ENCODE peak calls at places on chromosomes 1 and 21, in six cellular contexts. One of them, this sample, is unnamed.

GRCh38 chr1:86515597-86515996 is 31.3 kb upstream of the CLCA4 start:
- DNase-seq in A549: peak; percentile 47
- DNase-seq in BJ: no peak
- DNase-seq in vagina: no peak
- DNase-seq in body of pancreas: no peak
- DNase-seq in WTC11: peak; percentile 39
- DNase-seq in this sample: peak; percentile 23

GRCh38 chr1:16189003-16189402 is 23.4 kb downstream of the ARHGEF19 start:
- DNase-seq in A549: peak; percentile 89
- DNase-seq in BJ: no peak
- DNase-seq in vagina: no peak
- DNase-seq in body of pancreas: no peak
- DNase-seq in WTC11: no peak
- DNase-seq in this sample: peak; percentile 54

GRCh38 chr21:38989745-38990423 is 184.2 kb downstream of the ETS2 start:
- DNase-seq in A549: no peak
- DNase-seq in BJ: peak; percentile 54
- DNase-seq in vagina: no peak
- DNase-seq in body of pancreas: peak; percentile 18
- DNase-seq in WTC11: no peak
- DNase-seq in this sample: peak; percentile 92

GRCh38 chr1:57835620-57836019 is 411.8 kb upstream of the DAB1 start:
- DNase-seq in A549: no peak
- DNase-seq in BJ: no peak
- DNase-seq in vagina: no peak
- DNase-seq in body of pancreas: peak; percentile 40
- DNase-seq in WTC11: no peak
- DNase-seq in this sample: no peak

GRCh38 chr1:7379445-7379971 is 391.6 kb upstream of the VAMP3 start:
- DNase-seq in A549: no peak
- DNase-seq in BJ: peak; percentile 26
- DNase-seq in vagina: peak; percentile 40
- DNase-seq in body of pancreas: no peak
- DNase-seq in WTC11: peak; percentile 36
- DNase-seq in this sample: peak; percentile 70

GRCh38 chr1:71488555-71489252 is 407.9 kb upstream of the ZRANB2 start:
- DNase-seq in A549: no peak
- DNase-seq in BJ: no peak
- DNase-seq in vagina: no peak
- DNase-seq in body of pancreas: no peak
- DNase-seq in WTC11: no peak
- DNase-seq in this sample: no peak

GRCh38 chr1:53446051-53446450 is 13.1 kb upstream of the DMRTB1 start:
- DNase-seq in A549: no peak
- DNase-seq in BJ: no peak
- DNase-seq in vagina: no peak
- DNase-seq in body of pancreas: no peak
- DNase-seq in WTC11: no peak
- DNase-seq in this sample: no peak

GRCh38 chr1:34155851-34156250 is 9.2 kb downstream of the CSMD2 start:
- DNase-seq in A549: no peak
- DNase-seq in BJ: no peak
- DNase-seq in vagina: no peak
- DNase-seq in body of pancreas: no peak
- DNase-seq in WTC11: no peak
- DNase-seq in this sample: peak; percentile 68

GRCh38 chr1:173048629-173049326 is 2.0 kb downstream of the TNFSF18 start:
- DNase-seq in A549: no peak
- DNase-seq in BJ: no peak
- DNase-seq in vagina: no peak
- DNase-seq in body of pancreas: no peak
- DNase-seq in WTC11: no peak
- DNase-seq in this sample: peak; percentile 35

GRCh38 chr1:92953491-92953890 is 7.8 kb downstream of the DIPK1A start:
- DNase-seq in A549: no peak
- DNase-seq in BJ: no peak
- DNase-seq in vagina: no peak
- DNase-seq in body of pancreas: no peak
- DNase-seq in WTC11: no peak
- DNase-seq in this sample: no peak

GRCh38 chr1:91720044-91720443 is 165.9 kb downstream of the TGFBR3 start:
- DNase-seq in A549: no peak
- DNase-seq in BJ: no peak
- DNase-seq in vagina: no peak
- DNase-seq in body of pancreas: no peak
- DNase-seq in WTC11: no peak
- DNase-seq in this sample: no peak

GRCh38 chr1:62765981-62766380 is 18.0 kb upstream of the ATG4C start:
- DNase-seq in A549: no peak
- DNase-seq in BJ: no peak
- DNase-seq in vagina: no peak
- DNase-seq in body of pancreas: no peak
- DNase-seq in WTC11: no peak
- DNase-seq in this sample: no peak

GRCh38 chr1:161885013-161885412 is 118.9 kb downstream of the ATF6 start:
- DNase-seq in A549: peak; percentile 53
- DNase-seq in BJ: no peak
- DNase-seq in vagina: no peak
- DNase-seq in body of pancreas: no peak
- DNase-seq in WTC11: no peak
- DNase-seq in this sample: peak; percentile 77

GRCh38 chr1:905071-905749 is 18.5 kb upstream of the SAMD11 start:
- DNase-seq in A549: no peak
- DNase-seq in BJ: no peak
- DNase-seq in vagina: no peak
- DNase-seq in body of pancreas: peak; percentile 39
- DNase-seq in WTC11: peak; percentile 59
- DNase-seq in this sample: no peak

GRCh38 chr1:93566227-93566626 is 115.4 kb downstream of the BCAR3 start:
- DNase-seq in A549: no peak
- DNase-seq in BJ: no peak
- DNase-seq in vagina: no peak
- DNase-seq in body of pancreas: no peak
- DNase-seq in WTC11: no peak
- DNase-seq in this sample: no peak

GRCh38 chr1:149962039-149962647 is 25.5 kb upstream of the MTMR11 start:
- DNase-seq in A549: peak; percentile 79
- DNase-seq in BJ: peak; percentile 26
- DNase-seq in vagina: no peak
- DNase-seq in body of pancreas: peak; percentile 78
- DNase-seq in WTC11: peak; percentile 29
- DNase-seq in this sample: peak; percentile 90

GRCh38 chr1:16139473-16139962 is 16.4 kb downstream of the EPHA2 start:
- DNase-seq in A549: peak; percentile 57
- DNase-seq in BJ: no peak
- DNase-seq in vagina: no peak
- DNase-seq in body of pancreas: no peak
- DNase-seq in WTC11: no peak
- DNase-seq in this sample: peak; percentile 74

GRCh38 chr1:202200112-202200548 is 6.5 kb downstream of the LGR6 start:
- DNase-seq in A549: peak; percentile 66
- DNase-seq in BJ: no peak
- DNase-seq in vagina: no peak
- DNase-seq in body of pancreas: no peak
- DNase-seq in WTC11: no peak
- DNase-seq in this sample: no peak

GRCh38 chr1:186183219-186183618 is 191.8 kb downstream of the TPR start:
- DNase-seq in A549: peak; percentile 54
- DNase-seq in BJ: no peak
- DNase-seq in vagina: no peak
- DNase-seq in body of pancreas: no peak
- DNase-seq in WTC11: no peak
- DNase-seq in this sample: peak; percentile 82

GRCh38 chr1:205502992-205503391 is 1.5 kb upstream of the CDK18 start:
- DNase-seq in A549: no peak
- DNase-seq in BJ: no peak
- DNase-seq in vagina: no peak
- DNase-seq in body of pancreas: no peak
- DNase-seq in WTC11: no peak
- DNase-seq in this sample: no peak

DNA sequence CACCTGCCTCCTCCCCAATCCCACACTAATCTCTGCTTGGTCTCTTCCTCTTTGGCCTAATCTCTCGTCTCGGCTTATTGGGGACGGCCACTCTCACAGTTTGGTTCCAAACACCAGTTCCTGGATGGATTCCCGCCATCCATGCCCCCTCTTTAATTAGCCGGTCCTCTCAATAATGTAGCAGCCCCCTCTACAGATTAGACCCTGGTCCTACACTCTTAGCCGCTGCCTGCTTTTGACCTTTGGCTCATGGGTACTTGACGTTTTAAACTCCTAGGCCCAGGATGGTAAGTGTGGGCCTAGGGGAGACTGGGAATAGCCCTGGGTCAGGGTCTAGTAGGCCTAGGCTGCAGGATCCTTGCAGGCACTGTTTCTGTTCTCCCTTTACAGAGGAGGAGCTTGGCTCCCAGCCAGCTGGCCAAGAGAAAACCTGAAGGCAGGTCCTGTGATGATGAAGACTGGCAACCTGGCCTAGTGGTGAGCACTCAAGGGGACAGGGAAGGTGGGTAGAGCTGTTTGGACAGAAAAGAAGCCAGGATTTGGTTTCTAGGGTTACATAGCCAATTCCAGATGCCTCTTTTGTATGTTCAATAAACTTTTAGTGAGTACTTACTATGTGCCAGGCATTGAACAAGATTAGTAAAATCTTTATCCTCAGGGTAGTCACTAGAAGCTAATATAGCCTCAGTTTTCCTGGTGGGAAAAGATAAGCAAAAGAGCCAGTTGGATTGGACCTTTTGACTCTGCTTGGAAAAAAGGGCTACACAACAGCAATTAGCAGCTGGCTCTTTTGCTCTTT is 758 bp downstream of the RAD54L start:
- DNase-seq in A549: peak; percentile 30
- DNase-seq in BJ: no peak
- DNase-seq in vagina: no peak
- DNase-seq in body of pancreas: peak; percentile 10
- DNase-seq in WTC11: peak; percentile 40
- DNase-seq in this sample: no peak
- TF ChIP-seq CTCF in A549: no peak
- TF ChIP-seq CTCF in BJ: no peak
- TF ChIP-seq CTCF in vagina: no peak
- TF ChIP-seq CTCF in body of pancreas: no peak
- TF ChIP-seq CTCF in WTC11: peak; percentile 18
- TF ChIP-seq CTCF in this sample: no peak

DNA sequence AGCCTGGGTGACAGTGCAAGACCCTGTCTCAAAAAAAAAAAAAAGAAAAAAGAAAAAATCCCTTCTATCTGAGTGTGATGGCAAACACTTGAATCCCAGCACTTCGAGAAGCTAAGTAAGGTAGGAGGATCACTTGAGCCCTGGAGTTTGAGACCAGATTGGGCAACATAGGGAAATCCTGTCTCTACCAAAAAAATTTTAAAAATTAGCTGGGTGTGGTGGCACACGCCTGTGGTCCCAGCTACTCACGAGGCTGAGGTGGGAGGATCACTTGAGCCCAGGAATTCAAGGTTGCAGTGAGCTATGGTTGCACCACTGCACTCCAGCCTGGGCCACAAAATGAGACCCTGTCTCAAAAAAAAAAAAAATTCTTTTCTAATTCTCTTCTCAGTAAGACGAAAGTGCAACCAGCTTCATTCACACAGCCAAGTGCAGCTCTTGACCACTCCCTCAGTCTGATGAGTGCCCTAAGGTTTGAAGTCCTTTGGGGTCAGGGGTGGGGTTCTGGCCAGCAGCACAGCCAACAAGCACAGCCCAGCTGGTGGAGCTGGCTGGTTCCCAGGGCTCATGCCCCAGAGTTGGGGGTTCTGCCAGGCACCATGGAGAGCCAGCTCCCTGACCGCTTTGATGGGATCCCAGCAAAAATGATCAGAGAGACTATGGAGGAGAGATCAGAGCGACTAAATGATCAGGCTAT is 8.0 kb downstream of the SLC2A5 start:
- DNase-seq in A549: no peak
- DNase-seq in BJ: no peak
- DNase-seq in vagina: no peak
- DNase-seq in body of pancreas: no peak
- DNase-seq in WTC11: no peak
- DNase-seq in this sample: peak; percentile 25
- TF ChIP-seq CTCF in A549: no peak
- TF ChIP-seq CTCF in BJ: no peak
- TF ChIP-seq CTCF in vagina: no peak
- TF ChIP-seq CTCF in body of pancreas: no peak
- TF ChIP-seq CTCF in WTC11: no peak
- TF ChIP-seq CTCF in this sample: no peak

DNA sequence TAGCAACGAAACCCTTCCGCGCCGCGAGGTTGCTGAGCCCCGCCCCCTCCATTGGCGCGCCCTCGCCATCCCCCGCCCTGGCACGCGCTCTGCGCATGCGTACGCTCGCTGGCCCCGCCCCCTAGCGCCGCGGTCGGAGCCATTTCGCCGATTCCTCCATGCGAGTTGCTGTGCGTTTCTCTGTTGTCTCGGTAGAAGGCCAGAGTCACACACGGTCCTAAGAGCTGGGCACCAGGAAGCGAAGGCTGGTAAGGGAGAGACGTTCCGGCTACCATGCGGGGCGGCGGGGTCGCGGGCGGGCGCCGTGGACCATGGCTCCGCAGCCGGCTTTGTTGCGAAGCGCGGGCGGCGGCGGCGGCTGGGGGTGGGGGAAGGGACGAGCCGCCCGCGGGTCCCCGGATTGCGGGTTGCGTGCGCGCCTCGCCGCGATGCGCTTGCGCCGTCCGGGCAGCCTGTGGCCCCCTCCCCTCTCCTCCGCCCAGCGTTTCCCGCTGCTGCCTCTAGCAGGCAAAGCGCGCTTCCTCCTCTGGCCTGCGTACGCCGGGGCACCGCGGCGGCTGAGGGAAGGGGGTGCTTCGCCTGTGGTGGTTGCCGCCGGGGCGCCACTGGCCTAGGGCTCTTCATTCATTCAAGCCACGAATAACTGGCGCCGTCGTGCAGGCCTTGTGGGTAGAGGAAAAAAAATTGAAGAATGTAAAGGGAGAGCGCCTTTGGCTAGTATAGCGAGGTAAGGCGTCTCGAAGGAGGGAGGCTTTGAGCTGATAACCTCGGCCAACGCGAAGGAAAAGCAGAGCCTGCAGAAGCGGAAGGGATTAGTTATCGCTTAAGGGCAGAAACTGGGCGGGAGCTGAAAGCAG is at the start of gene DHX9:
- DNase-seq in A549: peak; percentile 91
- DNase-seq in BJ: peak; percentile 22
- DNase-seq in vagina: no peak
- DNase-seq in body of pancreas: peak; percentile 95
- DNase-seq in WTC11: peak; percentile 93
- DNase-seq in this sample: peak; percentile 86
- TF ChIP-seq CTCF in A549: no peak
- TF ChIP-seq CTCF in BJ: peak; percentile 24
- TF ChIP-seq CTCF in vagina: no peak
- TF ChIP-seq CTCF in body of pancreas: no peak
- TF ChIP-seq CTCF in WTC11: no peak
- TF ChIP-seq CTCF in this sample: peak; percentile 30

DNA sequence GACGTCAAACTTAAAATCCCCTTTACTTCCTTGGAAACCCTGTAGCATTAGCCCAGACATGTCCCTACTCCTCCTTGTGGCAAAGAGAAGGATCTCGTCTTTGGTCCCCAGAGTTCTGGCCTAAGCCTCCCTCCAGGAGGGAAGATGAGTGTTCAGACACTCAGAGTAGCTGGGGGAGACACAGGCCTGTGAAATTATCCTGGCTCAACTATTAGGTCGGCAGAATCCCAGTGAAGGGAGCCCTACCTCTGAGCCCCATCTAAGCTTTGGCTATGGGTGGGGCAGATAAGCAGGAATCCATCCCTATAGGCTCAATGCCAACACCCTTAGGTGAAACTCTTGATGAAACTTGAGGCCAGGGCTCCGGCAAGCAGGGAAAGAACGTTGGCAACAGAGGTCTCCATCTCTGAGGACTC is 1.7 kb upstream of the SFN start:
- DNase-seq in A549: peak; percentile 65
- DNase-seq in BJ: no peak
- DNase-seq in vagina: no peak
- DNase-seq in body of pancreas: no peak
- DNase-seq in WTC11: no peak
- DNase-seq in this sample: peak; percentile 30
- TF ChIP-seq CTCF in A549: no peak
- TF ChIP-seq CTCF in BJ: peak; percentile 50
- TF ChIP-seq CTCF in vagina: no peak
- TF ChIP-seq CTCF in body of pancreas: no peak
- TF ChIP-seq CTCF in WTC11: no peak
- TF ChIP-seq CTCF in this sample: peak; percentile 23

This sample was measured in fibroblast of the aortic adventitia.